ENCODE peak calls at places on chromosomes 1 and 21, in eight cellular contexts. One of them, this sample, is unnamed.

GRCh38 chr1:150895618-150896017 is 8.7 kb downstream of the CTXND2 start:
- DNase-seq in cardiac fibroblast: no peak
- DNase-seq in upper lobe of left lung: no peak
- DNase-seq in right lobe of liver: no peak
- DNase-seq in left lung: no peak
- DNase-seq in GM06990: no peak
- DNase-seq in MCF 10A: peak; percentile 90
- DNase-seq in stomach: no peak
- DNase-seq in this sample: peak; percentile 44

GRCh38 chr1:62281922-62282555 is 37.2 kb downstream of the KANK4 start:
- DNase-seq in cardiac fibroblast: no peak
- DNase-seq in upper lobe of left lung: no peak
- DNase-seq in right lobe of liver: no peak
- DNase-seq in left lung: no peak
- DNase-seq in GM06990: no peak
- DNase-seq in MCF 10A: no peak
- DNase-seq in stomach: no peak
- DNase-seq in this sample: peak; percentile 10

GRCh38 chr1:225834417-225835329 is 24.7 kb downstream of the EPHX1 start:
- DNase-seq in cardiac fibroblast: peak; percentile 97
- DNase-seq in upper lobe of left lung: no peak
- DNase-seq in right lobe of liver: no peak
- DNase-seq in left lung: no peak
- DNase-seq in GM06990: no peak
- DNase-seq in MCF 10A: peak; percentile 87
- DNase-seq in stomach: peak; percentile 55
- DNase-seq in this sample: no peak

GRCh38 chr1:72482736-72483413 is 200.5 kb upstream of the NEGR1 start:
- DNase-seq in cardiac fibroblast: no peak
- DNase-seq in upper lobe of left lung: no peak
- DNase-seq in right lobe of liver: no peak
- DNase-seq in left lung: no peak
- DNase-seq in GM06990: no peak
- DNase-seq in MCF 10A: no peak
- DNase-seq in stomach: no peak
- DNase-seq in this sample: no peak

GRCh38 chr1:219713981-219714381 is 101.1 kb upstream of the ZC3H11B start:
- DNase-seq in cardiac fibroblast: peak; percentile 24
- DNase-seq in upper lobe of left lung: no peak
- DNase-seq in right lobe of liver: no peak
- DNase-seq in left lung: no peak
- DNase-seq in GM06990: no peak
- DNase-seq in MCF 10A: no peak
- DNase-seq in stomach: no peak
- DNase-seq in this sample: no peak

GRCh38 chr1:229161740-229162139 is 109.2 kb upstream of the RAB4A start:
- DNase-seq in cardiac fibroblast: no peak
- DNase-seq in upper lobe of left lung: no peak
- DNase-seq in right lobe of liver: peak; percentile 59
- DNase-seq in left lung: no peak
- DNase-seq in GM06990: no peak
- DNase-seq in MCF 10A: no peak
- DNase-seq in stomach: no peak
- DNase-seq in this sample: no peak

GRCh38 chr1:54125671-54126070 is 27.1 kb downstream of the CDCP2 start:
- DNase-seq in cardiac fibroblast: peak; percentile 40
- DNase-seq in upper lobe of left lung: peak; percentile 28
- DNase-seq in right lobe of liver: peak; percentile 85
- DNase-seq in left lung: no peak
- DNase-seq in GM06990: no peak
- DNase-seq in MCF 10A: peak; percentile 36
- DNase-seq in stomach: peak; percentile 63
- DNase-seq in this sample: no peak

GRCh38 chr1:19338323-19338762 is 26.2 kb downstream of the SLC66A1 start:
- DNase-seq in cardiac fibroblast: peak; percentile 15
- DNase-seq in upper lobe of left lung: no peak
- DNase-seq in right lobe of liver: peak; percentile 88
- DNase-seq in left lung: no peak
- DNase-seq in GM06990: no peak
- DNase-seq in MCF 10A: no peak
- DNase-seq in stomach: no peak
- DNase-seq in this sample: no peak

GRCh38 chr1:36134805-36135339 is 9.8 kb upstream of the COL8A2 start:
- DNase-seq in cardiac fibroblast: peak; percentile 66
- DNase-seq in upper lobe of left lung: peak; percentile 48
- DNase-seq in right lobe of liver: no peak
- DNase-seq in left lung: no peak
- DNase-seq in GM06990: no peak
- DNase-seq in MCF 10A: peak; percentile 57
- DNase-seq in stomach: peak; percentile 55
- DNase-seq in this sample: peak; percentile 34

DNA sequence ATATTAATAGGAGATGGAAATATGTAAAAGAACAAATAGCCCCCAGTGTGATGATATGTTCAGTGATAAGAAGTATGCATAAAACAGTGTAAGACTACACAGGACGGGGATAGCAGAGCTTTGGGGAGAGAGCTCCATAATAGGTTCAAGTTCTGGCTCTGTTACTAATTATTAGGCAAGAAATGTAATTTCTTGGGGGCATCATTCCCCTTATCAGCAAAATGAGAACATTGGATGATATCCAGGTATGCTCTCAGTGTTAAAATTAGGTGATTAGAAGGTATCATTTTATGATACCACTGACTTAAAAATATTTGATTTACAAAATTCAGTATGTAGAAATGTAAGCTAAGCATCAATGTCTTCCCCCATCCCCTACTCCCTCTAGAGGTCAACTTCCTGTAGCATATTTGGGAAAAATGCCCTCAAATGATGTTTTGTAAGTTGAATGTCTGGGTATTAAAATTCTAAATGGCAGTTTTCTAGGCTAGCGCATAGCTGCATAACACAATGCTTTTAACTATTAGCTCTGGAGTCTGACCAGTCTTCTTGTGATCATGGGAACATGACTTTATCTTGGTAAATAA is 585.7 kb upstream of the CAMK1G start:
- DNase-seq in cardiac fibroblast: peak; percentile 62
- DNase-seq in upper lobe of left lung: no peak
- DNase-seq in right lobe of liver: no peak
- DNase-seq in left lung: no peak
- DNase-seq in GM06990: no peak
- DNase-seq in MCF 10A: peak; percentile 70
- DNase-seq in stomach: no peak
- DNase-seq in this sample: peak; percentile 7
- TF ChIP-seq CTCF in cardiac fibroblast: peak; percentile 27
- TF ChIP-seq CTCF in upper lobe of left lung: no peak
- TF ChIP-seq CTCF in right lobe of liver: peak; percentile 27
- TF ChIP-seq CTCF in left lung: no peak
- TF ChIP-seq CTCF in GM06990: peak; percentile 32
- TF ChIP-seq CTCF in MCF 10A: peak; percentile 82
- TF ChIP-seq CTCF in stomach: no peak
- TF ChIP-seq CTCF in this sample: peak; percentile 68

DNA sequence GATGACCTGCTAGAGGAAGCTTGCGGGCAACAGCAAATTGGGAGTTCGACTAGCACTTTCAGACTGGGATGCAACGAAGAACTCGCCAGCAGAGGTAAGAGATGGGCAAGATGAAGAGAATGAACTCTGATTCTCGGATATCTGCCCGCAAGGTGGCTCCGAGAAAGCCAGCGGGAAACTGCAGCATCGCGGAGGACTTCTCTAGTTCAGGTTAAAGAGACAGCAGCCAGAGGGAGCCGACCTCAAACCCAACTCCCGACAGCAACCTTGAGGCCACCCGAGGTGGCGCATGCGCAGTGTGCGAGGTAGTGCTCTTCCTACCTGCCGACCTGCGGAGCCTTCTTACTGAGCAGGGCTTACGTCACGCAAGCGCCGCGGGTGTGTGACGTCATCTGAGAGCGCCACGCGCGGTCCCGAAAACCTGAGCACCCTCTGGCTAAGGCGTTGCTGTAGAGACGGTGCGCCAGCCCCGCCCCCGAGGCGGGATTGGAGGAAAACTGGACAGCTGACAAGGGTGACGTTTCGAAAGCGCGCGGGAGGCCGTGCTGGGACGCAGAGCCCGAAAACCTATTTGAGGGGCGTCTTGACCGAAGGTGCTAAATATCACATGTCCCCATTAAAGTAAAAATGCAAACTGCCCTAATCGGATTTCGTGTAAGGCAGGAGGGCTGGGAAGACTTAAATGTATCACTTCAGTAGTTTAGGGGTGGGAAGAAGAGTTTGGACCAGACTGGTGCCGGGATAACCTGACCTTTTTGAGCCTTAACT is 110.5 kb upstream of the SLC25A33 start:
- DNase-seq in cardiac fibroblast: peak; percentile 99
- DNase-seq in upper lobe of left lung: peak; percentile 100
- DNase-seq in right lobe of liver: peak; percentile 99
- DNase-seq in left lung: peak; percentile 99
- DNase-seq in GM06990: peak; percentile 100
- DNase-seq in MCF 10A: peak; percentile 97
- DNase-seq in stomach: peak; percentile 100
- DNase-seq in this sample: peak; percentile 98
- TF ChIP-seq CTCF in cardiac fibroblast: no peak
- TF ChIP-seq CTCF in upper lobe of left lung: peak; percentile 47
- TF ChIP-seq CTCF in right lobe of liver: peak; percentile 38
- TF ChIP-seq CTCF in left lung: peak; percentile 18
- TF ChIP-seq CTCF in GM06990: no peak
- TF ChIP-seq CTCF in MCF 10A: no peak
- TF ChIP-seq CTCF in stomach: no peak
- TF ChIP-seq CTCF in this sample: no peak

GRCh38 chr1:200128081-200128480 is 100.6 kb downstream of the NR5A2 start:
- DNase-seq in cardiac fibroblast: no peak
- DNase-seq in upper lobe of left lung: no peak
- DNase-seq in right lobe of liver: no peak
- DNase-seq in left lung: no peak
- DNase-seq in GM06990: no peak
- DNase-seq in MCF 10A: no peak
- DNase-seq in stomach: no peak
- DNase-seq in this sample: no peak
- TF ChIP-seq CTCF in cardiac fibroblast: no peak
- TF ChIP-seq CTCF in upper lobe of left lung: no peak
- TF ChIP-seq CTCF in right lobe of liver: no peak
- TF ChIP-seq CTCF in left lung: no peak
- TF ChIP-seq CTCF in GM06990: no peak
- TF ChIP-seq CTCF in MCF 10A: no peak
- TF ChIP-seq CTCF in stomach: no peak
- TF ChIP-seq CTCF in this sample: no peak

DNA sequence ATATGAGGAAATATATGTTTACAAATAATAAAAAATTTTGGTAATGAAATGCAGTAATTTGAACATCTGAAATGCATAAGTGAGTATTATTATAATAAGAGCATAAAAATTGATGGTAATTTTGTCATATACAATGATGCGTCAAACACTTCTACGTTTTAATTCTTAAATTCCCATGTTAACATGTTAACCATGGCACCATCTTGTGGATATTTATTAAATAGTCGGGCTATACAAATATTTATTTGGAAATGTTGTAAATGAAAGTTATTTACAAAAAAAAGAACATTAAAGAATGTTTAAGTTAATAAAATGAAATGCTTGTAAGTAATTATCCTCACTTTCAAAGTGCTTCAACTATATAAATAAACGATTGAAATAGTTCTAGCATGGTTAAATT is 57.2 kb upstream of the C1orf185 start:
- DNase-seq in cardiac fibroblast: peak; percentile 25
- DNase-seq in upper lobe of left lung: no peak
- DNase-seq in right lobe of liver: no peak
- DNase-seq in left lung: no peak
- DNase-seq in GM06990: no peak
- DNase-seq in MCF 10A: peak; percentile 12
- DNase-seq in stomach: no peak
- DNase-seq in this sample: peak; percentile 10
- TF ChIP-seq CTCF in cardiac fibroblast: no peak
- TF ChIP-seq CTCF in upper lobe of left lung: no peak
- TF ChIP-seq CTCF in right lobe of liver: peak; percentile 57
- TF ChIP-seq CTCF in left lung: no peak
- TF ChIP-seq CTCF in GM06990: no peak
- TF ChIP-seq CTCF in MCF 10A: peak; percentile 18
- TF ChIP-seq CTCF in stomach: no peak
- TF ChIP-seq CTCF in this sample: peak; percentile 70

DNA sequence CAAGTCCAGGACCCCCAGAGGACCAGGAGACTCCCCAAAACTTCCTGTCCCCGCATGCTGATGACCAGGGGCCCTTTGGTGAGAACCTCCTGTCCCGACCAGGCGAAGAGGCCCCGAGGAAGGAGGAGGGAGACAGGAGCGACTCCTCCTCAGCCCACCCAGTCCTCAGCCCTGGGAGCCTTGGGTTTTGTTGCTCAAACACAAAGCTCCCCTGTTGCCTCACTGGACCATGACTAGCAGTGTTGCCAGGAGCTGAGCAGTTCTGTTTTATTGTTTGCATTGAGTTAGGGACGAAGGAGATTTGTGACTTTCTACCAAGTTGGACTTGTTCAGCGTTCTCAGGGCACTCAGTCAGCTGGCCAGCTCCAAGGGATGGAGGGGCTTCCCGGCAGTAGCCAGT is 10.0 kb downstream of the UMODL1 start:
- DNase-seq in cardiac fibroblast: peak; percentile 21
- DNase-seq in upper lobe of left lung: no peak
- DNase-seq in right lobe of liver: no peak
- DNase-seq in left lung: no peak
- DNase-seq in GM06990: no peak
- DNase-seq in MCF 10A: no peak
- DNase-seq in stomach: no peak
- DNase-seq in this sample: no peak
- TF ChIP-seq CTCF in cardiac fibroblast: no peak
- TF ChIP-seq CTCF in upper lobe of left lung: no peak
- TF ChIP-seq CTCF in right lobe of liver: no peak
- TF ChIP-seq CTCF in left lung: no peak
- TF ChIP-seq CTCF in GM06990: no peak
- TF ChIP-seq CTCF in MCF 10A: no peak
- TF ChIP-seq CTCF in stomach: no peak
- TF ChIP-seq CTCF in this sample: no peak